ENCODE peak calls at places on chromosomes 5 and 9, in six cellular contexts. X, S, H, J, E and Q are unnamed samples.
A peak's percentile ranks its signal among the peaks of the same experiment; 100 is the strongest.

GRCh38 chr9:107016383-107016782 is 153.4 kb downstream of the ZNF462 start:
- DNase-seq in H (no peak), X (no peak), E (no peak), J (no peak), S (no peak), Q (no peak)

GRCh38 chr5:157280927-157281326 is 15.0 kb downstream of the CYFIP2 start:
- DNase-seq in J (peak; percentile 14), X (no peak), H (peak; percentile 19), E (no peak), S (no peak), Q (no peak)

GRCh38 chr5:39519566-39520231 is 94.9 kb upstream of the DAB2 start:
- DNase-seq in J (peak; percentile 73), X (no peak), E (no peak), S (no peak), H (no peak), Q (no peak)

GRCh38 chr5:151082976-151083651 is 2.3 kb upstream of the TNIP1 start:
- DNase-seq in J (peak; percentile 36), X (peak; percentile 69), S (no peak), E (peak; percentile 75), H (no peak), Q (peak; percentile 22)

GRCh38 chr5:163105456-163105855 is 331.9 kb upstream of the CCNG1 start:
- DNase-seq in S (no peak), E (no peak), X (no peak), H (no peak), J (no peak), Q (no peak)

GRCh38 chr9:135009051-135009560 is 78.4 kb upstream of the OLFM1 start:
- DNase-seq in E (peak; percentile 26), S (no peak), X (no peak), H (no peak), J (no peak), Q (no peak)

GRCh38 chr5:169164481-169164925 is 136.4 kb downstream of the SLIT3 start:
- DNase-seq in E (no peak), J (no peak), X (peak; percentile 74), H (no peak), S (no peak), Q (peak; percentile 52)

GRCh38 chr5:91272858-91273257 is 110.3 kb downstream of the ARRDC3 start:
- DNase-seq in E (no peak), X (no peak), S (no peak), H (peak; percentile 17), J (peak; percentile 69), Q (no peak)

GRCh38 chr9:135736979-135737839 is 35.2 kb downstream of the KCNT1 start:
- DNase-seq in S (no peak), J (no peak), H (no peak), E (no peak), X (no peak), Q (no peak)

GRCh38 chr9:80790764-80791163 is 898.6 kb downstream of the TLE1 start:
- DNase-seq in H (no peak), J (no peak), X (no peak), S (no peak), E (no peak), Q (no peak)
- TF ChIP-seq POLR2A in H (no peak), J (no peak), X (no peak), S (no peak), E (no peak), Q (no peak)

GRCh38 chr9:91948423-91949292 is 1.4 kb downstream of the ROR2 start:
- DNase-seq in J (peak; percentile 57), E (peak; percentile 60), S (peak; percentile 74), H (peak; percentile 90), X (peak; percentile 76), Q (peak; percentile 31)
- TF ChIP-seq CTCF in J (peak; percentile 19), E (peak; percentile 23), S (peak; percentile 65), H (no peak), X (peak; percentile 36), Q (no peak)

DNA sequence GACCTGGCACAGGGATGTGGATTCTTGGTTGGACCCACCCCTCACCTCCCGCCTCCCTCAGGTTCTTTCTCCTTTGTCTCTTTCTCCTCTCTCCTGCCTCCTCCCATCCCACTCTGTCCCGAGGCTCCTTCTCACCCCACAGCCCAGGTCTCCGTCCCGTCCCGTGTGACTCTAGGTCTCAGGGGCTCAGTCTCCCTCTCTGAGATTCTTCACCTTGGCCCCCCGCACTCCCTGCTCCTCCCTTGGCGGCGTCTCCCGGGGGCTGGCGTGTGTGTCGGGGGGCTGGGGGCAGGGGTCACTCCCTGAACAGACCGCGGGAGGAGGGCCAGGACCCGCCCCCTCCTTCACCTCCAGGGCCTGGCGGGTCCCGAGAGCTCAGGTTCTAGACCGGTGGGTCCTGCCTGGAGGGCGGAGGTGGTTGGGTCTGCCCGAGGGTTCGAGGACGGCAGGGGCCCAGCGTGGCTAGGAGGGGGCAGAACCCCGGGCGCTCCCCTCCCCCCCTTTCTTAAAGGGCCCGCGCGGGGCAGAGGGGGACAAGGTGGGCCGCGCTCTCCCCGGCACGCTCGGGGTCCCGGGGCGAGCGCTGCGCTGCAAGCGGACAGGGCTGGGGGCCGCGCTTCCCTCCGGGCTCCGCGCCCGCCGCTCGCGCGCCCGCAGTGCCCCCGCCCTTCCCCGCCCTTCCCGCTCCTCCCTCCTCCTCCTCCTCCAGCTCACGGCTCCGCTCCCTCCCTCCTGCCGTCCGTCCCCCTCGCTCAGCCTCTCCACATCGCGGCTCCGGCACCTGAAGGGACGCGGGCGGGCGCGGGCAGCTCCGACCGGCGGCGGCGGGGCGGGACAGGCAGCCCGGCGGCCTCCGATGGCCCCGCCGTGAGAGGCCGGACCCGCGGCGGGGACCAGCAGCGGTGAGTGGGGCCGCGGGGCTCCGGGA is at the start of gene PSD2:
- DNase-seq in S (peak; percentile 35), J (no peak), E (peak; percentile 48), X (peak; percentile 39), H (no peak), Q (no peak)
- H3K4me3 ChIP-seq in S (peak within 1 kb of the TSS; percentile 34), J (peak within 1 kb of the TSS; percentile 27), E (peak within 1 kb of the TSS; percentile 46), X (peak within 1 kb of the TSS; percentile 48), H (no peak within 1 kb of the TSS), Q (peak within 1 kb of the TSS; percentile 20)

GRCh38 chr9:91663858-91664257 is 240.2 kb upstream of the NFIL3 start:
- DNase-seq in X (no peak), S (no peak), H (no peak), E (no peak), J (no peak), Q (no peak)
- TF ChIP-seq POLR2A in X (no peak), S (no peak), H (no peak), E (no peak), J (no peak), Q (no peak)

GRCh38 chr5:112318346-112318745 is 100.7 kb downstream of the EPB41L4A start:
- DNase-seq in S (no peak), X (no peak), H (no peak), E (no peak), J (no peak), Q (no peak)
- TF ChIP-seq CTCF in S (no peak), X (no peak), H (no peak), E (no peak), J (no peak), Q (no peak)